ENCODE peak calls at places on chromosomes 6 and 20, in four cellular contexts. H is COR-L47, C is left cardiac atrium, J is endodermal cell. G is an unnamed sample.
A peak's percentile ranks its signal among the peaks of the same experiment; 100 is the strongest.

GRCh38 chr6:136471922-136472321 is 78.3 kb downstream of the MAP7 start:
- DNase-seq in H (no peak), J (no peak), C (no peak), G (no peak)

GRCh38 chr20:58135441-58136170 is 92.8 kb downstream of the ANKRD60 start:
- DNase-seq in H (peak; percentile 94), C (no peak), J (peak; percentile 63), G (peak; percentile 52)

GRCh38 chr6:3022765-3023662 is 23.3 kb downstream of the NQO2 start:
- DNase-seq in H (no peak), C (no peak), J (no peak), G (no peak)

GRCh38 chr6:121237859-121238258 is 96.4 kb downstream of the TBC1D32 start:
- DNase-seq in J (no peak), H (no peak), C (no peak), G (no peak)

GRCh38 chr20:47704746-47705496 is 80.4 kb downstream of the SULF2 start:
- DNase-seq in C (peak; percentile 67), H (peak; percentile 25), J (no peak), G (no peak)

GRCh38 chr20:25858495-25859425 is 162.1 kb upstream of the ZNF337 start:
- DNase-seq in C (no peak), H (no peak), J (no peak), G (no peak)

GRCh38 chr6:146191600-146191999 is 162.7 kb downstream of the GRM1 start:
- DNase-seq in H (no peak), C (no peak), J (no peak), G (no peak)

GRCh38 chr6:7691021-7691420 is 34.9 kb upstream of the BMP6 start:
- DNase-seq in J (no peak), H (no peak), C (no peak), G (no peak)

GRCh38 chr6:40789143-40789764 is 202.1 kb upstream of the LRFN2 start:
- DNase-seq in J (peak; percentile 77), C (no peak), H (no peak), G (no peak)

GRCh38 chr6:112177081-112177480 is 77.3 kb downstream of the LAMA4 start:
- DNase-seq in J (no peak), H (no peak), C (no peak), G (no peak)

GRCh38 chr20:14959506-14960493 is 622.4 kb upstream of the FLRT3 start:
- DNase-seq in C (no peak), H (no peak), J (no peak), G (no peak)

GRCh38 chr6:73367761-73368355 is 1.8 kb downstream of the OOEP start:
- DNase-seq in H (no peak), J (no peak), C (no peak), G (no peak)

GRCh38 chr6:117440558-117441525 is 15.1 kb upstream of the ROS1 start:
- DNase-seq in J (no peak), C (no peak), H (no peak), G (no peak)

G was measured in islet precursor cell.